ENCODE peak calls at places on chromosome 20, in five cellular contexts. T, R, U, K and I are unnamed samples.

GRCh38 chr20:63191400-63191799 is 24.5 kb downstream of the YTHDF1 start:
- DNase-seq in K (no peak), U (no peak), T (peak), R (no peak), I (no peak)

GRCh38 chr20:44594730-44595129 is 12.4 kb downstream of the PKIG start:
- DNase-seq in K (peak), R (no peak), U (no peak), T (no peak), I (no peak)

GRCh38 chr20:24632581-24632980 is 163.2 kb downstream of the SYNDIG1 start:
- DNase-seq in K (no peak), U (no peak), T (no peak), R (no peak), I (no peak)

GRCh38 chr20:884983-885952 is 30.9 kb downstream of the ANGPT4 start:
- DNase-seq in T (no peak), U (no peak), K (peak), R (no peak), I (no peak)

GRCh38 chr20:57315964-57316480 is 13.6 kb upstream of the SPO11 start:
- DNase-seq in K (no peak), T (no peak), U (no peak), R (no peak), I (no peak)

GRCh38 chr20:13200767-13201500 is 20.1 kb upstream of the ISM1 start:
- DNase-seq in R (no peak), U (no peak), K (no peak), T (no peak), I (no peak)

GRCh38 chr20:44745560-44746366 is at the start of gene KCNK15:
- DNase-seq in K (peak), U (no peak), T (peak), R (peak), I (peak)

GRCh38 chr20:23159256-23159922 is 73.3 kb upstream of the CD93 start:
- DNase-seq in U (no peak), R (no peak), K (peak), T (no peak), I (no peak)

GRCh38 chr20:56400001-56400640 is 7.7 kb downstream of the CSTF1 start:
- DNase-seq in T (peak), U (peak), R (peak), K (no peak), I (peak)

GRCh38 chr20:17627101-17627950 is 54.7 kb downstream of the RRBP1 start:
- DNase-seq in T (no peak), K (peak), U (no peak), R (no peak), I (no peak)

GRCh38 chr20:3733119-3733995 is 872 bp downstream of the HSPA12B start:
- DNase-seq in T (no peak), K (no peak), R (no peak), U (no peak), I (no peak)

GRCh38 chr20:36786246-36786645 is 12.7 kb upstream of the DSN1 start:
- DNase-seq in U (no peak), R (no peak), K (peak), T (no peak), I (no peak)

GRCh38 chr20:56796345-56796744 is 167.2 kb downstream of the TFAP2C start:
- DNase-seq in R (no peak), K (no peak), T (no peak), U (no peak), I (no peak)

GRCh38 chr20:19491241-19491640 is 266.8 kb upstream of the RIN2 start:
- DNase-seq in T (no peak), U (no peak), R (no peak), K (no peak), I (no peak)

GRCh38 chr20:12207875-12208274 is 290.2 kb downstream of the BTBD3 start:
- DNase-seq in T (peak), R (no peak), U (no peak), K (no peak), I (no peak)

GRCh38 chr20:43940518-43941225 is 26.0 kb downstream of the TOX2 start:
- DNase-seq in U (no peak), T (no peak), K (no peak), R (no peak), I (no peak)

GRCh38 chr20:48725589-48725991 is 102.2 kb downstream of the PREX1 start:
- DNase-seq in U (no peak), T (no peak), K (no peak), R (no peak), I (no peak)

GRCh38 chr20:57698191-57698866 is 11.5 kb downstream of the PMEPA1 start:
- DNase-seq in T (peak), R (peak), U (no peak), K (no peak), I (no peak)

GRCh38 chr20:58587467-58587866 is 63.6 kb upstream of the STX16 start:
- DNase-seq in K (peak), T (no peak), R (no peak), U (no peak), I (no peak)

GRCh38 chr20:34433391-34433790 is 70.3 kb downstream of the ITCH start:
- DNase-seq in U (no peak), K (no peak), R (no peak), T (no peak), I (no peak)

GRCh38 chr20:4949833-4950178 is 51.5 kb downstream of the SLC23A2 start:
- DNase-seq in K (no peak), U (no peak), R (peak), T (no peak), I (no peak)

GRCh38 chr20:39117486-39117885 is 155.3 kb downstream of the DHX35 start:
- DNase-seq in T (peak), U (no peak), K (no peak), R (no peak), I (no peak)

GRCh38 chr20:60057866-60058807 is 99.9 kb downstream of the CDH26 start:
- DNase-seq in K (no peak), U (no peak), R (no peak), T (no peak), I (no peak)

GRCh38 chr20:22846829-22847228 is 188.3 kb upstream of the SSTR4 start:
- DNase-seq in K (no peak), T (no peak), U (no peak), R (no peak), I (no peak)

GRCh38 chr20:23629017-23629541 is 8.7 kb downstream of the CST3 start:
- DNase-seq in R (no peak), U (no peak), T (peak), K (no peak), I (no peak)

GRCh38 chr20:42051935-42052334 is 433.8 kb upstream of the CHD6 start:
- DNase-seq in T (no peak), K (no peak), R (no peak), U (no peak), I (no peak)